ENCODE peak calls at places on chromosomes 3 and 15, in six cellular contexts. Z, P, B, X, L and K are unnamed samples. For H3K27me3, the result is how much of the 10 kb centered on the place peaks cover.

GRCh38 chr3:30353711-30354467 is 252.5 kb upstream of the TGFBR2 start:
- DNase-seq in Z (no peak), P (no peak), B (peak), X (no peak), L (no peak), K (peak)

GRCh38 chr15:28889346-28889745 is 3.6 kb downstream of the APBA2 start:
- DNase-seq in Z (no peak), P (no peak), B (no peak), X (no peak), L (no peak), K (no peak)

GRCh38 chr15:72315706-72316370 is 4.1 kb downstream of the CELF6 start:
- DNase-seq in Z (no peak), P (peak), B (no peak), X (no peak), L (no peak), K (no peak)

GRCh38 chr15:57048930-57049550 is 130.6 kb downstream of the TCF12 start:
- DNase-seq in Z (no peak), P (no peak), B (no peak), X (no peak), L (no peak), K (no peak)

GRCh38 chr3:29281265-29282228 is 676 bp downstream of the RBMS3 start:
- DNase-seq in Z (no peak), P (peak), B (no peak), X (peak), L (no peak), K (no peak)

GRCh38 chr3:57815034-57815433 is 58.9 kb downstream of the SLMAP start:
- DNase-seq in Z (no peak), P (no peak), B (no peak), X (no peak), L (no peak), K (peak)

GRCh38 chr3:192571197-192571791 is 156.0 kb downstream of the FGF12 start:
- DNase-seq in Z (peak), P (peak), B (no peak), X (peak), L (peak), K (no peak)

GRCh38 chr15:84872009-84872900 is 12.2 kb upstream of the SLC28A1 start:
- DNase-seq in Z (no peak), P (no peak), B (no peak), X (no peak), L (peak), K (no peak)

GRCh38 chr3:67090472-67090871 is 92.4 kb downstream of the KBTBD8 start:
- DNase-seq in Z (no peak), P (no peak), B (no peak), X (no peak), L (no peak), K (no peak)

GRCh38 chr3:15952543-15953175 is 154.9 kb upstream of the ANKRD28 start:
- DNase-seq in Z (no peak), P (no peak), B (no peak), X (no peak), L (no peak), K (no peak)

GRCh38 chr3:15958692-15959433 is 161.1 kb upstream of the ANKRD28 start:
- DNase-seq in Z (no peak), P (no peak), B (no peak), X (no peak), L (no peak), K (no peak)

GRCh38 chr3:15948403-15948802 is 150.6 kb upstream of the ANKRD28 start:
- DNase-seq in Z (no peak), P (no peak), B (no peak), X (no peak), L (no peak), K (no peak)

GRCh38 chr3:15955968-15956367 is 158.2 kb upstream of the ANKRD28 start:
- DNase-seq in Z (no peak), P (no peak), B (no peak), X (no peak), L (no peak), K (no peak)

GRCh38 chr3:15953841-15954240 is 156.1 kb upstream of the ANKRD28 start:
- DNase-seq in Z (no peak), P (no peak), B (no peak), X (no peak), L (no peak), K (peak)
- H3K27me3 ChIP-seq in Z (under half), P (under half), B (under half), X (under half), L (under half), K (under half)

GRCh38 chr15:63382966-63383710 is 1.5 kb upstream of the CA12 start:
- DNase-seq in Z (no peak), P (no peak), B (no peak), X (no peak), L (no peak), K (no peak)
- H3K27me3 ChIP-seq in Z (under half), P (under half), B (under half), X (under half), L (under half), K (under half)

GRCh38 chr3:7574435-7574834 is 713.5 kb downstream of the GRM7 start:
- DNase-seq in Z (no peak), P (no peak), B (no peak), X (no peak), L (no peak), K (no peak)
- H3K27me3 ChIP-seq in Z (under half), P (under half), B (under half), X (under half), L (under half), K (under half)

GRCh38 chr15:76060098-76060989 is 559 bp downstream of the TMEM266 start:
- DNase-seq in Z (no peak), P (no peak), B (peak), X (no peak), L (no peak), K (peak)
- H3K27me3 ChIP-seq in Z (under half), P (under half), B (under half), X (under half), L (under half), K (under half)

GRCh38 chr15:83462953-83463433 is 15.9 kb downstream of the SH3GL3 start:
- DNase-seq in Z (no peak), P (no peak), B (no peak), X (no peak), L (no peak), K (no peak)
- H3K27me3 ChIP-seq in Z (under half), P (under half), B (under half), X (under half), L (under half), K (under half)

GRCh38 chr15:74261685-74262084 is 25.6 kb downstream of the CCDC33 start:
- DNase-seq in Z (no peak), P (no peak), B (no peak), X (no peak), L (no peak), K (no peak)
- H3K27me3 ChIP-seq in Z (under half), P (under half), B (under half), X (under half), L (under half), K (under half)

DNA sequence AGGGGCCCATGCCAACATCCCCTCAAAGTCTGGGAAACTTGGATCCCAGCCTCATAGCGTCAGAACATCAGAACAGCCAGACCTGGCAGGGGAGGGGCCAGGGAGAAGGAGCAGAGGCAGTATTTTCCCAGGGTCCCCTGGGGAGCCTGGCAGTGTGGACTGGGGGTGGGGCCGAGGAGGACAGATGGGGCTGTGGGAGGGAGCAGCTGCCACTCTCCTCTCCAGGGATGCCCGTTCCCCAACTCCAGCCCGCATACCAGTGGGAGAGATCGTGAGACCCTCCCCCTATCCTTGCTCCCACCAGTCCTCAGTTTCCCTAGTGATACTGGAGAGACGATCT is 6.5 kb upstream of the DNAJB8 start:
- DNase-seq in Z (no peak), P (no peak), B (no peak), X (no peak), L (no peak), K (no peak)
- H3K27me3 ChIP-seq in Z (under half), P (under half), B (under half), X (under half), L (under half), K (under half)

GRCh38 chr3:10448544-10448943 is 56.8 kb downstream of the ATP2B2 start:
- DNase-seq in Z (no peak), P (no peak), B (no peak), X (no peak), L (no peak), K (no peak)
- H3K27me3 ChIP-seq in Z (half or more), P (under half), B (under half), X (under half), L (under half), K (under half)

GRCh38 chr3:140505256-140505655 is 172.6 kb upstream of the TRIM42 start:
- DNase-seq in Z (no peak), P (no peak), B (no peak), X (no peak), L (peak), K (no peak)
- H3K27me3 ChIP-seq in Z (under half), P (under half), B (under half), X (under half), L (under half), K (under half)